ENCODE peak calls at places on chromosomes 3 and 15, in eight cellular contexts. N is Peyer's patch, Y is fibroblast of lung, B is IMR-90, H is K562, I is spleen, J is NT2/D1, G is uterus. F is an unnamed sample. For H3K36me3, H3K27me3 and H3K4me1, the result is how much of the 10 kb centered on the place peaks cover.

GRCh38 chr3:107241217-107241616 is 136.0 kb upstream of the CCDC54 start:
- DNase-seq in J (no peak), H (peak), N (peak), Y (peak), B (no peak), G (peak), I (peak), F (peak)

GRCh38 chr3:196569003-196569516 is 600 bp downstream of the FBXO45 start:
- DNase-seq in G (no peak), J (peak), N (peak), I (peak), B (peak), Y (peak), H (no peak), F (no peak)

GRCh38 chr15:48433226-48433886 is 102.1 kb downstream of the DUT start:
- DNase-seq in I (no peak), N (no peak), B (peak), G (no peak), Y (peak), H (no peak), J (no peak), F (no peak)

GRCh38 chr15:57376695-57377477 is 581 bp downstream of the CGNL1 start:
- DNase-seq in H (peak), Y (no peak), N (no peak), G (peak), B (peak), J (no peak), I (no peak), F (no peak)

GRCh38 chr15:74395319-74396145 is 28.1 kb upstream of the CYP11A1 start:
- DNase-seq in J (no peak), G (no peak), Y (peak), I (no peak), H (no peak), B (no peak), N (no peak), F (no peak)

GRCh38 chr3:24773798-24774197 is 279.1 kb upstream of the THRB start:
- DNase-seq in H (no peak), I (no peak), G (peak), J (peak), B (peak), Y (peak), N (no peak), F (peak)

GRCh38 chr15:56428821-56429458 is 36.0 kb downstream of the MNS1 start:
- DNase-seq in N (no peak), G (no peak), I (no peak), B (peak), H (peak), Y (peak), J (no peak), F (no peak)

GRCh38 chr3:18223591-18224338 is 201.4 kb downstream of the SATB1 start:
- DNase-seq in B (no peak), G (no peak), H (no peak), Y (no peak), J (no peak), N (peak), I (peak), F (no peak)

GRCh38 chr3:125191730-125192129 is 20.8 kb downstream of the SLC12A8 start:
- DNase-seq in I (no peak), H (no peak), Y (no peak), B (no peak), G (no peak), J (no peak), N (no peak), F (no peak)

GRCh38 chr3:66255865-66256264 is 35.1 kb downstream of the SLC25A26 start:
- DNase-seq in B (no peak), Y (no peak), N (no peak), H (no peak), I (no peak), G (no peak), J (no peak), F (no peak)

GRCh38 chr15:89492111-89492641 is 4.2 kb downstream of the RHCG start:
- DNase-seq in J (no peak), B (no peak), H (no peak), I (no peak), N (no peak), Y (no peak), G (no peak), F (peak)

GRCh38 chr3:82736696-82737277 is 975.3 kb upstream of the GBE1 start:
- DNase-seq in I (no peak), H (no peak), Y (no peak), N (no peak), G (no peak), B (no peak), J (no peak), F (no peak)

GRCh38 chr3:11238057-11238456 is 34.1 kb upstream of the ATG7 start:
- DNase-seq in J (no peak), Y (peak), G (no peak), I (no peak), N (no peak), B (peak), H (no peak), F (no peak)

GRCh38 chr15:57611938-57612337 is 20.2 kb downstream of the MYZAP start:
- DNase-seq in G (peak), J (no peak), I (no peak), N (no peak), B (no peak), Y (no peak), H (no peak), F (no peak)

GRCh38 chr15:61339526-61339925 is 110.4 kb upstream of the RORA start:
- DNase-seq in H (no peak), J (no peak), Y (no peak), B (no peak), G (no peak), N (no peak), I (no peak), F (no peak)

GRCh38 chr3:181717505-181717904 is 5.8 kb downstream of the SOX2 start:
- DNase-seq in B (no peak), H (no peak), Y (no peak), J (no peak), G (no peak), N (no peak), I (no peak), F (no peak)

GRCh38 chr15:63331456-63331855 is 50.2 kb downstream of the CA12 start:
- DNase-seq in I (no peak), H (no peak), J (no peak), G (no peak), N (no peak), B (peak), Y (peak), F (no peak)

GRCh38 chr15:92429378-92430066 is 35.8 kb downstream of the ST8SIA2 start:
- DNase-seq in H (peak), B (peak), N (no peak), J (peak), G (no peak), I (no peak), Y (peak), F (peak)

GRCh38 chr3:171122212-171122611 is 95.7 kb upstream of the SLC2A2 start:
- DNase-seq in H (no peak), J (no peak), I (no peak), N (no peak), G (no peak), Y (no peak), B (no peak), F (no peak)
- H3K36me3 ChIP-seq in H (under half), J (under half), I (under half), N (under half), G (under half), Y (under half), B (under half), F (under half)

DNA sequence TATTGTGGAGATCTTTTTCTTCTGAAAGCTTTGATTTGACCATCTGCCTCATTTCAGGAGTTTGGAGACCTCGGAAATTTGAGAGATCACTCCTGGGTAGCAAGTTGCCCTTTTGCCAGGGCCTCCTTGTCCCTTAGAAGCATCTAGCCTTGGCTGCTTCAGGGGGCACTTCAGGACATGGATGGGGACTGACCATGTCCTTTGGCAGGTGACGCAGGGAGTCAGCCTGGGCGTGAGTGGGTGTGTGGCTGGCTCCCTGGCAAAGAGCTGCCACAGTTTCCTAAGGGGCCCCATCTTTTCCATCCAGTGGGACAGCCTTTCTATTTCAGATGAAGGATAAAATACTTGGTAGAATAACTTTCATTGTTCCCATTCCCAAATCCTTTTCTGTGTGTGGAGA is 27.6 kb downstream of the EEFSEC start:
- DNase-seq in H (no peak), N (no peak), G (no peak), J (no peak), Y (no peak), I (no peak), B (no peak), F (no peak)
- H3K27me3 ChIP-seq in H (under half), N (under half), G (under half), J (under half), Y (under half), I (under half), B (under half), F (under half)

GRCh38 chr3:174955513-174956001 is 96.4 kb downstream of the NAALADL2 start:
- DNase-seq in B (peak), Y (peak), H (no peak), I (no peak), N (no peak), G (no peak), J (no peak), F (peak)
- H3K4me1 ChIP-seq in B (under half), Y (under half), H (under half), I (under half), N (under half), G (under half), J (under half), F (under half)

GRCh38 chr3:150544726-150545125 is 1.6 kb downstream of the SERP1 start:
- DNase-seq in Y (peak), H (no peak), B (peak), J (no peak), G (no peak), I (no peak), N (no peak), F (no peak)

GRCh38 chr3:150547045-150547753 is 612 bp downstream of the EIF2A start:
- DNase-seq in B (peak), H (no peak), G (no peak), J (no peak), I (no peak), Y (peak), N (no peak), F (no peak)

GRCh38 chr3:150544040-150544439 is 2.3 kb downstream of the SERP1 start:
- DNase-seq in I (no peak), J (no peak), G (no peak), B (peak), Y (peak), N (no peak), H (no peak), F (no peak)

GRCh38 chr3:150546226-150547044 is at the start of the genes EIF2A and SERP1:
- DNase-seq in J (peak), G (peak), H (peak), N (peak), B (peak), I (peak), Y (peak), F (peak)

DNA sequence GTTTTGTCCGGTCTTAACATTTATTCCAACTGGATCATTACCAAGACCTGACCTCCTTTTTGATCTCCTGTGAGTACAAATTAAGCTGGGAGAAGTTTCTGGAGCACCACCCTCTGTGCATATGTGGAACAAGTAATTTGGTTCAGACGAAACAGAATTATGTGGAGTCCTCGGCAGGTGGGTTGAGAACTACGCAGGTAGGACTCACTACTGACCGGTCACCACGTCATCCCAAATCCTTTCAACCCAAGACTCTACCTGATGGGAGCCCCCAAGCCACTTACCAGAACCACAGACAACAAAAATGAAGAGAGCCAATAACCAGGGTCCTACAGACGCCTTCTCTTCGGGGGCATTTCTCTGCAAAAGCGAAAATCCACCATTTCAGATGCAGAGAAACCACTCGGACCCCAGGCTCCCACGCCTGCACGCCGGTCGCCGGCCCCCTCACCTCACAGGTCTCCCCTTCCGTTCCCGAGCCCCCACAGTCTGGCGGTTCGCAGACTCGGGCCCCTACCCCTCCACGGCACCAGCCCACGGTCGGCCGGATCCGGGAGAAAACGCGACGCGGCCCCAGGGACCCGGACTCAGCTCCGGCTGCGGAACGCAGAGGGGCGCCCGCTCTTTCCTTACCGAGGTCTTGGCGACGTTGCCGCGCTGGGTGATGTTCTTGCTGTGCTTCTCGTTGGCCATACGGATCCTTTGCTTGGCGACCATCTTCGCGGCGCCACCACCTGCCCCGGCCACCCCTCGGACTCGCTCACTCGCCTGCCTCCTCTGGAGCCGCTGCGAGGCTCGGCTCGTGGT is 674 bp downstream of the SERP1 start:
- DNase-seq in B (no peak), I (no peak), J (no peak), N (peak), H (no peak), Y (peak), G (no peak), F (peak)
- H3K36me3 ChIP-seq in B (under half), I (under half), J (half or more), N (under half), H (half or more), Y (under half), G (under half), F (under half)